ENCODE peak calls at places on chromosomes 4 and X, in ten cellular contexts. One of them, this sample, is unnamed.
A peak's percentile ranks its signal among the peaks of the same experiment; 100 is the strongest.

GRCh38 chr4:179415016-179415841 is 1973.0 kb upstream of the AGA start:
- DNase-seq in WERI-Rb-1: no peak
- DNase-seq in NCI-H2081: no peak
- DNase-seq in C1 segment of cervical spinal cord: no peak
- DNase-seq in AG10803: no peak
- DNase-seq in stimulated activated CD8-positive, alpha-beta memory T cell treated with anti-CD3 and anti-CD28 coated beads, Interleukin-2, amount 100 ng/mL, for 48 hours: no peak
- DNase-seq in SHP77 treated with DMSO at 0.1 percent for 48 hours: peak; percentile 67
- DNase-seq in uterus: no peak
- DNase-seq in mammary epithelial cell: no peak
- DNase-seq in HEK293T: no peak
- DNase-seq in this sample: peak; percentile 6

GRCh38 chrX:11789809-11790208 is 31.8 kb downstream of the MSL3 start:
- DNase-seq in WERI-Rb-1: no peak
- DNase-seq in NCI-H2081: no peak
- DNase-seq in C1 segment of cervical spinal cord: no peak
- DNase-seq in AG10803: no peak
- DNase-seq in stimulated activated CD8-positive, alpha-beta memory T cell treated with anti-CD3 and anti-CD28 coated beads, Interleukin-2, amount 100 ng/mL, for 48 hours: no peak
- DNase-seq in SHP77 treated with DMSO at 0.1 percent for 48 hours: no peak
- DNase-seq in uterus: no peak
- DNase-seq in mammary epithelial cell: no peak
- DNase-seq in HEK293T: no peak
- DNase-seq in this sample: no peak

GRCh38 chr4:5921074-5921473 is 28.2 kb upstream of the CRMP1 start:
- DNase-seq in WERI-Rb-1: no peak
- DNase-seq in NCI-H2081: no peak
- DNase-seq in C1 segment of cervical spinal cord: no peak
- DNase-seq in AG10803: no peak
- DNase-seq in stimulated activated CD8-positive, alpha-beta memory T cell treated with anti-CD3 and anti-CD28 coated beads, Interleukin-2, amount 100 ng/mL, for 48 hours: no peak
- DNase-seq in SHP77 treated with DMSO at 0.1 percent for 48 hours: no peak
- DNase-seq in uterus: no peak
- DNase-seq in mammary epithelial cell: no peak
- DNase-seq in HEK293T: no peak
- DNase-seq in this sample: no peak

GRCh38 chr4:169791064-169791463 is 33.3 kb upstream of the HPF1 start:
- DNase-seq in WERI-Rb-1: no peak
- DNase-seq in NCI-H2081: no peak
- DNase-seq in C1 segment of cervical spinal cord: no peak
- DNase-seq in AG10803: no peak
- DNase-seq in stimulated activated CD8-positive, alpha-beta memory T cell treated with anti-CD3 and anti-CD28 coated beads, Interleukin-2, amount 100 ng/mL, for 48 hours: no peak
- DNase-seq in SHP77 treated with DMSO at 0.1 percent for 48 hours: no peak
- DNase-seq in uterus: no peak
- DNase-seq in mammary epithelial cell: peak; percentile 65
- DNase-seq in HEK293T: no peak
- DNase-seq in this sample: peak; percentile 6

GRCh38 chr4:152935138-152935537 is 985 bp upstream of the FHDC1 start:
- DNase-seq in WERI-Rb-1: peak; percentile 64
- DNase-seq in NCI-H2081: no peak
- DNase-seq in C1 segment of cervical spinal cord: no peak
- DNase-seq in AG10803: no peak
- DNase-seq in stimulated activated CD8-positive, alpha-beta memory T cell treated with anti-CD3 and anti-CD28 coated beads, Interleukin-2, amount 100 ng/mL, for 48 hours: no peak
- DNase-seq in SHP77 treated with DMSO at 0.1 percent for 48 hours: no peak
- DNase-seq in uterus: no peak
- DNase-seq in mammary epithelial cell: no peak
- DNase-seq in HEK293T: no peak
- DNase-seq in this sample: peak; percentile 11

GRCh38 chr4:8679032-8679431 is 86.5 kb downstream of the CPZ start:
- DNase-seq in WERI-Rb-1: no peak
- DNase-seq in NCI-H2081: no peak
- DNase-seq in C1 segment of cervical spinal cord: no peak
- DNase-seq in AG10803: no peak
- DNase-seq in stimulated activated CD8-positive, alpha-beta memory T cell treated with anti-CD3 and anti-CD28 coated beads, Interleukin-2, amount 100 ng/mL, for 48 hours: no peak
- DNase-seq in SHP77 treated with DMSO at 0.1 percent for 48 hours: no peak
- DNase-seq in uterus: no peak
- DNase-seq in mammary epithelial cell: no peak
- DNase-seq in HEK293T: no peak
- DNase-seq in this sample: no peak

GRCh38 chr4:165580379-165580905 is 201.6 kb downstream of the CPE start:
- DNase-seq in WERI-Rb-1: peak; percentile 32
- DNase-seq in NCI-H2081: no peak
- DNase-seq in C1 segment of cervical spinal cord: no peak
- DNase-seq in AG10803: peak; percentile 50
- DNase-seq in stimulated activated CD8-positive, alpha-beta memory T cell treated with anti-CD3 and anti-CD28 coated beads, Interleukin-2, amount 100 ng/mL, for 48 hours: no peak
- DNase-seq in SHP77 treated with DMSO at 0.1 percent for 48 hours: no peak
- DNase-seq in uterus: no peak
- DNase-seq in mammary epithelial cell: peak; percentile 100
- DNase-seq in HEK293T: peak; percentile 59
- DNase-seq in this sample: peak; percentile 3

GRCh38 chr4:18815779-18816173 is 794.2 kb upstream of the LCORL start:
- DNase-seq in WERI-Rb-1: peak; percentile 46
- DNase-seq in NCI-H2081: no peak
- DNase-seq in C1 segment of cervical spinal cord: no peak
- DNase-seq in AG10803: no peak
- DNase-seq in stimulated activated CD8-positive, alpha-beta memory T cell treated with anti-CD3 and anti-CD28 coated beads, Interleukin-2, amount 100 ng/mL, for 48 hours: no peak
- DNase-seq in SHP77 treated with DMSO at 0.1 percent for 48 hours: no peak
- DNase-seq in uterus: no peak
- DNase-seq in mammary epithelial cell: no peak
- DNase-seq in HEK293T: no peak
- DNase-seq in this sample: no peak

GRCh38 chr4:6701371-6701770 is 7.7 kb downstream of the S100P start:
- DNase-seq in WERI-Rb-1: peak; percentile 46
- DNase-seq in NCI-H2081: no peak
- DNase-seq in C1 segment of cervical spinal cord: no peak
- DNase-seq in AG10803: no peak
- DNase-seq in stimulated activated CD8-positive, alpha-beta memory T cell treated with anti-CD3 and anti-CD28 coated beads, Interleukin-2, amount 100 ng/mL, for 48 hours: no peak
- DNase-seq in SHP77 treated with DMSO at 0.1 percent for 48 hours: no peak
- DNase-seq in uterus: no peak
- DNase-seq in mammary epithelial cell: no peak
- DNase-seq in HEK293T: peak; percentile 71
- DNase-seq in this sample: no peak

GRCh38 chr4:10272511-10272910 is 155.9 kb upstream of the WDR1 start:
- DNase-seq in WERI-Rb-1: no peak
- DNase-seq in NCI-H2081: no peak
- DNase-seq in C1 segment of cervical spinal cord: no peak
- DNase-seq in AG10803: no peak
- DNase-seq in stimulated activated CD8-positive, alpha-beta memory T cell treated with anti-CD3 and anti-CD28 coated beads, Interleukin-2, amount 100 ng/mL, for 48 hours: no peak
- DNase-seq in SHP77 treated with DMSO at 0.1 percent for 48 hours: no peak
- DNase-seq in uterus: no peak
- DNase-seq in mammary epithelial cell: no peak
- DNase-seq in HEK293T: no peak
- DNase-seq in this sample: no peak

GRCh38 chr4:149719357-149719756 is 96.3 kb downstream of the IQCM start:
- DNase-seq in WERI-Rb-1: no peak
- DNase-seq in NCI-H2081: no peak
- DNase-seq in C1 segment of cervical spinal cord: no peak
- DNase-seq in AG10803: no peak
- DNase-seq in stimulated activated CD8-positive, alpha-beta memory T cell treated with anti-CD3 and anti-CD28 coated beads, Interleukin-2, amount 100 ng/mL, for 48 hours: no peak
- DNase-seq in SHP77 treated with DMSO at 0.1 percent for 48 hours: no peak
- DNase-seq in uterus: no peak
- DNase-seq in mammary epithelial cell: no peak
- DNase-seq in HEK293T: no peak
- DNase-seq in this sample: no peak

GRCh38 chr4:38166082-38166481 is 205.9 kb downstream of the PTTG2 start:
- DNase-seq in WERI-Rb-1: no peak
- DNase-seq in NCI-H2081: no peak
- DNase-seq in C1 segment of cervical spinal cord: no peak
- DNase-seq in AG10803: no peak
- DNase-seq in stimulated activated CD8-positive, alpha-beta memory T cell treated with anti-CD3 and anti-CD28 coated beads, Interleukin-2, amount 100 ng/mL, for 48 hours: no peak
- DNase-seq in SHP77 treated with DMSO at 0.1 percent for 48 hours: no peak
- DNase-seq in uterus: no peak
- DNase-seq in mammary epithelial cell: no peak
- DNase-seq in HEK293T: no peak
- DNase-seq in this sample: no peak

GRCh38 chr4:8200302-8200975 is 1.3 kb downstream of the SH3TC1 start:
- DNase-seq in WERI-Rb-1: no peak
- DNase-seq in NCI-H2081: no peak
- DNase-seq in C1 segment of cervical spinal cord: no peak
- DNase-seq in AG10803: no peak
- DNase-seq in stimulated activated CD8-positive, alpha-beta memory T cell treated with anti-CD3 and anti-CD28 coated beads, Interleukin-2, amount 100 ng/mL, for 48 hours: no peak
- DNase-seq in SHP77 treated with DMSO at 0.1 percent for 48 hours: no peak
- DNase-seq in uterus: no peak
- DNase-seq in mammary epithelial cell: peak; percentile 70
- DNase-seq in HEK293T: no peak
- DNase-seq in this sample: no peak

GRCh38 chrX:148914783-148915182 is 414.4 kb downstream of the AFF2 start:
- DNase-seq in WERI-Rb-1: no peak
- DNase-seq in NCI-H2081: no peak
- DNase-seq in C1 segment of cervical spinal cord: no peak
- DNase-seq in AG10803: no peak
- DNase-seq in stimulated activated CD8-positive, alpha-beta memory T cell treated with anti-CD3 and anti-CD28 coated beads, Interleukin-2, amount 100 ng/mL, for 48 hours: no peak
- DNase-seq in SHP77 treated with DMSO at 0.1 percent for 48 hours: no peak
- DNase-seq in uterus: no peak
- DNase-seq in mammary epithelial cell: no peak
- DNase-seq in HEK293T: no peak
- DNase-seq in this sample: no peak

GRCh38 chrX:34578237-34578636 is 78.8 kb downstream of the TMEM47 start:
- DNase-seq in WERI-Rb-1: no peak
- DNase-seq in NCI-H2081: peak; percentile 20
- DNase-seq in C1 segment of cervical spinal cord: no peak
- DNase-seq in AG10803: peak; percentile 52
- DNase-seq in stimulated activated CD8-positive, alpha-beta memory T cell treated with anti-CD3 and anti-CD28 coated beads, Interleukin-2, amount 100 ng/mL, for 48 hours: no peak
- DNase-seq in SHP77 treated with DMSO at 0.1 percent for 48 hours: no peak
- DNase-seq in uterus: no peak
- DNase-seq in mammary epithelial cell: peak; percentile 10
- DNase-seq in HEK293T: peak; percentile 10
- DNase-seq in this sample: peak; percentile 74

This sample was measured in adipocyte.